ENCODE peak calls at places on chromosome 19, in five cellular contexts. D, U, J, Y and B are unnamed samples.

GRCh38 chr19:50266896-50267295 is 62.3 kb downstream of the KCNC3 start:
- DNase-seq in U (no peak), J (no peak), Y (no peak), D (no peak), B (no peak)

GRCh38 chr19:21335721-21336120 is 6.5 kb upstream of the ZNF708 start:
- DNase-seq in J (no peak), Y (no peak), D (no peak), U (no peak), B (no peak)

GRCh38 chr19:2351591-2351990 is 8.5 kb upstream of the TMPRSS9 start:
- DNase-seq in J (no peak), Y (no peak), U (no peak), D (no peak), B (no peak)

GRCh38 chr19:39135701-39136100 is 10.1 kb downstream of the PAK4 start:
- DNase-seq in U (no peak), J (no peak), Y (no peak), D (no peak), B (no peak)

GRCh38 chr19:45753548-45753947 is 15.5 kb downstream of the SIX5 start:
- DNase-seq in U (no peak), Y (no peak), D (no peak), J (no peak), B (no peak)

GRCh38 chr19:5480427-5480836 is 25.2 kb downstream of the ZNRF4 start:
- DNase-seq in U (no peak), J (no peak), Y (peak; percentile 31), D (no peak), B (no peak)

GRCh38 chr19:30208661-30209060 is 163.5 kb upstream of the ZNF536 start:
- DNase-seq in Y (no peak), J (no peak), U (no peak), D (peak; percentile 38), B (peak; percentile 47)

GRCh38 chr19:4206818-4207484 is 22.4 kb upstream of the EBI3 start:
- DNase-seq in Y (peak; percentile 40), U (no peak), J (no peak), D (no peak), B (no peak)

GRCh38 chr19:52533901-52534300 is 6.4 kb downstream of the ZNF808 start:
- DNase-seq in Y (no peak), D (no peak), U (peak; percentile 42), J (no peak), B (no peak)

GRCh38 chr19:29380581-29380980 is 145.2 kb upstream of the VSTM2B start:
- DNase-seq in D (peak; percentile 32), Y (no peak), J (no peak), U (no peak), B (peak; percentile 69)

GRCh38 chr19:7657047-7657779 is 11.6 kb upstream of the RETN start:
- DNase-seq in U (no peak), J (no peak), Y (peak; percentile 54), D (no peak), B (no peak)

GRCh38 chr19:18204394-18205179 is 745 bp upstream of the RAB3A start:
- DNase-seq in J (peak; percentile 76), U (no peak), D (no peak), Y (peak; percentile 64), B (no peak)

GRCh38 chr19:2235026-2235395 is 1.1 kb downstream of the PLEKHJ1 start:
- DNase-seq in U (no peak), Y (peak; percentile 28), J (no peak), D (no peak), B (no peak)

GRCh38 chr19:31255174-31255862 is 93.9 kb downstream of the TSHZ3 start:
- DNase-seq in D (peak; percentile 28), Y (no peak), J (no peak), U (no peak), B (no peak)

GRCh38 chr19:51119675-51120074 is 5.0 kb upstream of the SIGLEC9 start:
- DNase-seq in J (no peak), Y (no peak), U (no peak), D (no peak), B (no peak)

GRCh38 chr19:48258350-48258749 is 2.6 kb upstream of the CARD8 start:
- DNase-seq in J (no peak), U (no peak), Y (no peak), D (no peak), B (no peak)

GRCh38 chr19:21202865-21203494 is 61.1 kb downstream of the ZNF431 start:
- DNase-seq in J (no peak), U (no peak), Y (peak; percentile 63), D (no peak), B (no peak)

GRCh38 chr19:30696514-30696913 is 324.3 kb downstream of the ZNF536 start:
- DNase-seq in U (no peak), Y (no peak), D (no peak), J (no peak), B (no peak)

GRCh38 chr19:55178781-55179569 is 1.1 kb downstream of the SYT5 start:
- DNase-seq in Y (peak; percentile 92), J (peak; percentile 82), U (peak; percentile 50), D (no peak), B (no peak)

GRCh38 chr19:45467115-45467455 is 711 bp upstream of the FOSB start:
- DNase-seq in U (no peak), Y (peak; percentile 63), J (no peak), D (no peak), B (no peak)

GRCh38 chr19:18746393-18747167 is 44.5 kb downstream of the COMP start:
- DNase-seq in J (no peak), Y (no peak), D (no peak), U (no peak), B (no peak)

DNA sequence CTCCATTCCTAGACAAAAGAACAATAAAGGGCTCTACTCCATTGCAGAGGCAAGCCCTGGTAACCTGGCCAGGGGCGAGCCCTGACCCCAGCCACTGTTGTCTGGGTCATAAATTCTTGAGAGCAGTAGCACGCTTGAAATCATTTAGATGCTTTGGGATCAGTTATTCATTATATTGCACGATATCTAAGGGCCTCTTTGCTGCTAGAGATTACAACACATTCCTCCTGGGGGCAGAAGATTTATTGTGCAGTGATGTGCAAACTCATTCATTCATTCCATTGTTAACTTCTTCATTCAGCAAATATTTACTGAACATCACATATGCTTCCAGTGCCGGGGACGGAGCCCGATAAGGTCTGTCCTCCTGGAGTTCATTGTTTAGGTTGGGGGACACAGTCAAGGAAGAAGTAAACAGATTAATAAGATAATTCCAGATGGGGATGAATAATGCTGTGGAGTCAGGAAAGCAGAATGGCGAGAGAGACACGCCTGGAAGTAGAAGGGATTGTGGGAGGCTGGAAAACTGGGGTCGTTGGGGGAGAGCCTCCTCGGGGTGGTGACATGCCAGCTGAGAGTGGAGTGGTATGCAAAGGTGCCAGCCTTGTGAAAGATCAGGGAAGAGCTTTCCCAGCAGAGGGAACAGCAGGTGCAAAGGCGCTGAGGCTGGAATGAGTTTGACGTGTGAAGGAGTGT is 35.0 kb downstream of the SIPA1L3 start:
- DNase-seq in U (no peak), J (no peak), D (no peak), Y (no peak), B (no peak)
- H3K27ac ChIP-seq in U (no peak overlapping the region), J (peak overlapping the region; percentile 78), D (no peak overlapping the region), Y (no peak overlapping the region), B (no peak overlapping the region)

GRCh38 chr19:46862504-46862835 is 1.7 kb downstream of the ARHGAP35 start:
- DNase-seq in D (no peak), J (no peak), Y (peak; percentile 64), U (no peak), B (no peak)

GRCh38 chr19:46863818-46864629 is 3.2 kb downstream of the ARHGAP35 start:
- DNase-seq in Y (peak; percentile 47), D (no peak), U (peak; percentile 27), J (no peak), B (no peak)

GRCh38 chr19:46860846-46861690 is at the start of gene ARHGAP35:
- DNase-seq in J (no peak), D (no peak), U (peak; percentile 87), Y (peak; percentile 87), B (no peak)

GRCh38 chr19:46861691-46862503 is 1.1 kb downstream of the ARHGAP35 start:
- DNase-seq in U (peak; percentile 25), D (no peak), J (no peak), Y (peak; percentile 64), B (no peak)

DNA sequence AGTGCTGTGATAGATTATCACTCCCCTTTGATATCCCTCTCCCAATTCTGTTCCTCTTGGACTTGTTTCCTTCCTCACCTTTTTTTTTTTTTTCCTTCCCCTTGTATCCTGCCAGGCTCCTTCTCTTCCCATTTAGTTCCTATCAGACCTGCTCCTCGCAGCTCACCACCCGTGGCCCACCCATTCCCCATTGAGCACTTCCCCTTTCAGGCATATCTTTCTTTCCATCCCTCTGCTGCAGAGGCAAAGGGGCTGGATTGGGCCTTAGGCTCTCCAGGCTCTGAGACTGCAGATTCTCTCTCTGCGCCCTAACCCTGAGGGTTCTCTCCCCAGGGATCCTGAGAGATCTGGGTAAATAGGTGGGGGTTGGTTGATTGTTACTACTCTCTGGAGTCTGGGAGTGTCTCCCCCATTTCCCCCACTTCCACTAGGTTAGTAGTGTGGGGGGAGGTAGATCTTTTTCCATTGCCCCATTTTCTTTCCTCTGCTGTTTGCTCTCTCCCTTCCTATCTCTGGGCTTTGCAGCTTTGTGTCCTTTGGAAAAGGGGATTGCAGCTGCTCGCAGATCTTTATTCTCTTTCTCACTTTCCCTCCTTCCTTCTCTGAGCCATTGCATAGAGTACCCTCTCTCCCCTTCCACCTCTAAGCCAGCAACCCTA is 2.3 kb downstream of the ARHGAP35 start:
- DNase-seq in J (no peak), U (no peak), D (no peak), Y (peak; percentile 22), B (no peak)
- H3K27ac ChIP-seq in J (no peak overlapping the region), U (peak overlapping the region; percentile 96), D (peak overlapping the region; percentile 99), Y (peak overlapping the region; percentile 93), B (peak overlapping the region; percentile 97)

GRCh38 chr19:10113964-10114650 is 2.6 kb downstream of the P2RY11 start:
- DNase-seq in D (no peak), J (no peak), U (no peak), Y (peak; percentile 18), B (no peak)

GRCh38 chr19:10116085-10116865 is 3.4 kb downstream of the EIF3G start:
- DNase-seq in U (no peak), D (no peak), J (no peak), Y (peak; percentile 16), B (no peak)

GRCh38 chr19:10115392-10116084 is 4.0 kb downstream of the P2RY11 start:
- DNase-seq in J (no peak), U (no peak), D (no peak), Y (peak; percentile 31), B (no peak)

GRCh38 chr19:10113592-10113963 is 2.1 kb downstream of the P2RY11 start:
- DNase-seq in J (no peak), D (no peak), Y (peak; percentile 26), U (no peak), B (no peak)

GRCh38 chr19:10114651-10115391 is 3.3 kb downstream of the P2RY11 start:
- DNase-seq in U (no peak), J (no peak), Y (peak; percentile 34), D (no peak), B (no peak)
- H3K27ac ChIP-seq in U (no peak overlapping the region), J (no peak overlapping the region), Y (no peak overlapping the region), D (no peak overlapping the region), B (no peak overlapping the region)

GRCh38 chr19:10924597-10924996 is 3.8 kb downstream of the YIPF2 start:
- DNase-seq in D (no peak), U (no peak), J (no peak), Y (no peak), B (no peak)

GRCh38 chr19:10923503-10924076 is 4.8 kb downstream of the YIPF2 start:
- DNase-seq in U (no peak), D (no peak), Y (no peak), J (no peak), B (no peak)

GRCh38 chr19:10928563-10929401 is at the start of the genes TIMM29 and YIPF2:
- DNase-seq in U (peak; percentile 97), J (peak; percentile 92), Y (peak; percentile 99), D (peak; percentile 98), B (peak; percentile 98)

GRCh38 chr19:10929402-10929794 is 787 bp downstream of the TIMM29 start:
- DNase-seq in D (no peak), Y (peak; percentile 25), U (no peak), J (no peak), B (no peak)

GRCh38 chr19:10927691-10928562 is 512 bp downstream of the YIPF2 start:
- DNase-seq in U (no peak), J (peak; percentile 17), Y (peak; percentile 65), D (no peak), B (no peak)
- H3K27ac ChIP-seq in U (peak overlapping the region; percentile 84), J (peak overlapping the region; percentile 85), Y (peak overlapping the region; percentile 50), D (peak overlapping the region; percentile 87), B (peak overlapping the region; percentile 93)